ENCODE peak calls at places on chromosomes 2 and 18, in six cellular contexts. E, A, L, D, Q and F are unnamed samples.
A peak's percentile ranks its signal among the peaks of the same experiment; 100 is the strongest.

GRCh38 chr2:26745609-26746327 is 18.3 kb upstream of the SLC35F6 start:
- DNase-seq in Q (peak; percentile 96), A (peak; percentile 85), E (peak; percentile 69), L (peak; percentile 85), D (no peak), F (peak; percentile 48)

GRCh38 chr18:8982416-8983183 is 119.9 kb upstream of the NDUFV2 start:
- DNase-seq in Q (peak; percentile 77), E (peak; percentile 58), A (peak; percentile 61), L (peak; percentile 30), D (no peak), F (peak; percentile 54)

GRCh38 chr2:230537531-230537976 is 121.6 kb downstream of the SP100 start:
- DNase-seq in Q (no peak), E (no peak), D (no peak), A (no peak), L (no peak), F (no peak)

GRCh38 chr2:173053043-173053699 is 22.5 kb upstream of the MAP3K20 start:
- DNase-seq in A (no peak), L (no peak), D (no peak), E (no peak), Q (no peak), F (no peak)

GRCh38 chr18:44823286-44823685 is 142.6 kb downstream of the SETBP1 start:
- DNase-seq in E (no peak), L (no peak), D (no peak), A (no peak), Q (no peak), F (no peak)

GRCh38 chr18:62634991-62635630 is 80.2 kb upstream of the PHLPP1 start:
- DNase-seq in Q (peak; percentile 54), D (no peak), A (no peak), L (no peak), E (no peak), F (peak; percentile 84)

GRCh38 chr2:158723921-158724802 is 71.0 kb upstream of the DAPL1 start:
- DNase-seq in D (no peak), A (no peak), Q (peak; percentile 87), E (no peak), L (no peak), F (peak; percentile 21)

GRCh38 chr2:102788880-102789250 is 27.0 kb downstream of the TMEM182 start:
- DNase-seq in L (peak; percentile 15), A (no peak), D (no peak), E (no peak), Q (no peak), F (no peak)

GRCh38 chr2:176132397-176133086 is 3.0 kb downstream of the HOXD8 start:
- DNase-seq in E (peak; percentile 86), Q (peak; percentile 53), D (no peak), L (no peak), A (no peak), F (no peak)

GRCh38 chr2:44912660-44913059 is 28.8 kb upstream of the SIX3 start:
- DNase-seq in D (no peak), Q (no peak), A (no peak), E (no peak), L (no peak), F (no peak)

GRCh38 chr2:160652236-160652635 is 158.6 kb upstream of the RBMS1 start:
- DNase-seq in A (no peak), Q (no peak), E (peak; percentile 60), L (peak; percentile 56), D (no peak), F (peak; percentile 91)

GRCh38 chr2:5978352-5978751 is 286.2 kb downstream of the SOX11 start:
- DNase-seq in L (no peak), Q (no peak), E (no peak), D (no peak), A (no peak), F (no peak)
- H3K4me1 ChIP-seq in L (no peaks in the 10 kb centered on the region), Q (no peaks in the 10 kb centered on the region), E (no peaks in the 10 kb centered on the region), D (no peaks in the 10 kb centered on the region), A (no peaks in the 10 kb centered on the region), F (no peaks in the 10 kb centered on the region)

DNA sequence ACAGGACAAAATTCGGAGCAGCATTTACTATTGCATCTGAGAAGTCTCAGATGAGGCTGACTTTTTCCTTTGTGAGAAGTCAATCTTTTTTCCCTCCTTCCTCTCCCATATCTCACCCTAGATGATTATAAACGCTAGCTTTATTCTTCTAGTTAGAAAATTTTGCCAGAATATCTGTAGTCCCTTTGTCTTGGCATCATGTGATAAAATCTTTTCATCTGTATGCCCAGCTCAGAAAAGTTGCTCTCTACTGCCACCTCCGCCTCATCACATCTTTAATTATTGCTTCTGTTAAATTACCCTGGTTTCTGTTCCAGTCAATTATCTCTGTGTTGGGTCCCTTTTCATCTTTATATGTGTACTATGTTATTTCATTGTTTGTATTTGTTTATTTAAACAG is 210.8 kb upstream of the SLC35G4 start:
- DNase-seq in E (no peak), L (no peak), D (no peak), A (no peak), Q (no peak), F (no peak)
- TF ChIP-seq CTCF in E (peak; percentile 3), L (no peak), D (no peak), A (peak; percentile 54), Q (peak; percentile 60), F (peak; percentile 9)

GRCh38 chr2:112031473-112031872 is 23.6 kb upstream of the TMEM87B start:
- DNase-seq in A (no peak), Q (peak; percentile 77), L (no peak), D (no peak), E (no peak), F (no peak)
- H3K27ac ChIP-seq in A (no peak overlapping the region), Q (peak overlapping the region; percentile 42), L (peak overlapping the region; percentile 56), D (peak overlapping the region; percentile 81), E (peak overlapping the region; percentile 65), F (no peak overlapping the region)

GRCh38 chr2:128303095-128303791 is 15.4 kb downstream of the HS6ST1 start:
- DNase-seq in L (no peak), A (no peak), D (no peak), E (no peak), Q (no peak), F (no peak)

GRCh38 chr2:128304715-128305554 is 13.7 kb downstream of the HS6ST1 start:
- DNase-seq in E (peak; percentile 67), A (no peak), D (no peak), L (peak; percentile 63), Q (peak; percentile 75), F (peak; percentile 99)

GRCh38 chr2:128303911-128304310 is 14.8 kb downstream of the HS6ST1 start:
- DNase-seq in A (no peak), Q (no peak), E (no peak), L (no peak), D (no peak), F (no peak)

GRCh38 chr2:128305555-128306080 is 13.1 kb downstream of the HS6ST1 start:
- DNase-seq in E (no peak), A (no peak), D (no peak), Q (no peak), L (no peak), F (peak; percentile 80)

DNA sequence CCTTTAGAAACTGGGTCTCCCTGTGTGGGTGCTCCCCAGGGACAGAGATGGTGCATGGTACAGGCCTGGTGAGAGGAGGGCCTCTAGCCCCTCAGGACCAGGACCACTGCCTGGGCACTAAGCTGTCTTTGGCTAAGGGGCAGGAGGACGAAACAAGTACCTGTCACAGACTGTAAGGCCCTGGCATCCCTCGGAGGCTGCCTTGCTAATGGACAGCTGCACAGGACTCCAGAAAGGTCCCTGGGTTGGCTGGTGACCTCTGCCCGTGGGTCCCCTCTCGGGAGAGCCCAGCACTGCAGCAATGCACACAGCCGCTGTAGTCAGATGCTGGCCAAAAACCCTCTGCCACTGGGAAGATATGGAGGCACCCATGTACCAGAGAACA is 14.3 kb downstream of the HS6ST1 start:
- DNase-seq in L (no peak), D (no peak), E (no peak), A (no peak), Q (no peak), F (no peak)
- H3K4me1 ChIP-seq in L (peaks cover 45% of the 10 kb centered on the region), D (peaks cover 100% of the 10 kb centered on the region), E (peaks cover 4% of the 10 kb centered on the region), A (peaks cover 22% of the 10 kb centered on the region), Q (peaks cover 29% of the 10 kb centered on the region), F (peaks cover 59% of the 10 kb centered on the region)

GRCh38 chr18:40159141-40160017 is 1795.7 kb upstream of the PIK3C3 start:
- DNase-seq in L (no peak), E (peak; percentile 63), D (no peak), A (peak; percentile 27), Q (no peak), F (peak; percentile 34)
- TF ChIP-seq CTCF in L (peak; percentile 32), E (peak; percentile 44), D (peak; percentile 27), A (peak; percentile 62), Q (peak; percentile 85), F (peak; percentile 75)

GRCh38 chr2:19819097-19820065 is 82.4 kb downstream of the TTC32 start:
- DNase-seq in E (no peak), Q (no peak), L (no peak), D (no peak), A (no peak), F (peak; percentile 94)
- H3K27ac ChIP-seq in E (no peak overlapping the region), Q (no peak overlapping the region), L (no peak overlapping the region), D (no peak overlapping the region), A (no peak overlapping the region), F (no peak overlapping the region)

GRCh38 chr2:38747007-38747424 is 4.1 kb downstream of the SRSF7 start:
- DNase-seq in L (no peak), E (no peak), Q (no peak), D (no peak), A (peak; percentile 70), F (no peak)
- H3K4me1 ChIP-seq in L (peaks cover 59% of the 10 kb centered on the region), E (peaks cover 35% of the 10 kb centered on the region), Q (peaks cover 1% of the 10 kb centered on the region), D (peaks cover 66% of the 10 kb centered on the region), A (peaks cover 56% of the 10 kb centered on the region), F (peaks cover 19% of the 10 kb centered on the region)

GRCh38 chr2:60356346-60356745 is 197.1 kb downstream of the BCL11A start:
- DNase-seq in Q (peak; percentile 58), L (no peak), E (no peak), A (no peak), D (no peak), F (peak; percentile 24)

GRCh38 chr2:60354713-60355112 is 198.7 kb downstream of the BCL11A start:
- DNase-seq in Q (peak; percentile 37), L (no peak), E (no peak), A (no peak), D (no peak), F (peak; percentile 82)

GRCh38 chr2:60353863-60354262 is 199.6 kb downstream of the BCL11A start:
- DNase-seq in D (no peak), L (no peak), E (no peak), Q (peak; percentile 24), A (no peak), F (no peak)

GRCh38 chr2:60353406-60353800 is 200.1 kb downstream of the BCL11A start:
- DNase-seq in Q (peak; percentile 68), E (no peak), D (no peak), A (no peak), L (peak; percentile 29), F (no peak)

GRCh38 chr2:60355849-60356261 is 197.6 kb downstream of the BCL11A start:
- DNase-seq in Q (peak; percentile 20), L (no peak), E (no peak), A (no peak), D (no peak), F (peak; percentile 20)
- TF ChIP-seq CTCF in Q (no peak), L (no peak), E (no peak), A (no peak), D (no peak), F (no peak)